ENCODE peak calls at places on chromosomes 4 and X, in four cellular contexts. One of them, this sample, is unnamed.

GRCh38 chr4:145536044-145536443 is 54.4 kb downstream of the SMAD1 start:
- DNase-seq in AG09319: no peak
- DNase-seq in neural progenitor cell: no peak
- DNase-seq in right atrium auricular region: no peak
- DNase-seq in this sample: no peak

GRCh38 chr4:1003271-1004070 is 8.0 kb upstream of the FGFRL1 start:
- DNase-seq in AG09319: no peak
- DNase-seq in neural progenitor cell: peak; percentile 62
- DNase-seq in right atrium auricular region: no peak
- DNase-seq in this sample: no peak

GRCh38 chr4:34814266-34814665 is 1430.0 kb downstream of the ARAP2 start:
- DNase-seq in AG09319: no peak
- DNase-seq in neural progenitor cell: no peak
- DNase-seq in right atrium auricular region: no peak
- DNase-seq in this sample: peak; percentile 0

GRCh38 chr4:141711211-141711610 is 74.8 kb downstream of the IL15 start:
- DNase-seq in AG09319: no peak
- DNase-seq in neural progenitor cell: peak; percentile 16
- DNase-seq in right atrium auricular region: no peak
- DNase-seq in this sample: peak; percentile 19

GRCh38 chrX:100913111-100913510 is 15.6 kb downstream of the XKRX start:
- DNase-seq in AG09319: no peak
- DNase-seq in neural progenitor cell: no peak
- DNase-seq in right atrium auricular region: no peak
- DNase-seq in this sample: no peak

GRCh38 chr4:4269856-4270255 is 20.1 kb downstream of the LYAR start:
- DNase-seq in AG09319: no peak
- DNase-seq in neural progenitor cell: no peak
- DNase-seq in right atrium auricular region: no peak
- DNase-seq in this sample: no peak

GRCh38 chrX:23118890-23119527 is 119.2 kb downstream of the DDX53 start:
- DNase-seq in AG09319: no peak
- DNase-seq in neural progenitor cell: no peak
- DNase-seq in right atrium auricular region: no peak
- DNase-seq in this sample: peak; percentile 67

GRCh38 chrX:8139713-8140112 is 31.4 kb downstream of the VCX2 start:
- DNase-seq in AG09319: no peak
- DNase-seq in neural progenitor cell: no peak
- DNase-seq in right atrium auricular region: no peak
- DNase-seq in this sample: peak; percentile 13

GRCh38 chr4:81164126-81164525 is 50.9 kb downstream of the PRKG2 start:
- DNase-seq in AG09319: no peak
- DNase-seq in neural progenitor cell: no peak
- DNase-seq in right atrium auricular region: no peak
- DNase-seq in this sample: no peak

GRCh38 chrX:10043386-10043785 is 76.2 kb downstream of the CLDN34 start:
- DNase-seq in AG09319: no peak
- DNase-seq in neural progenitor cell: no peak
- DNase-seq in right atrium auricular region: no peak
- DNase-seq in this sample: no peak

GRCh38 chrX:48597353-48598264 is at the start of gene WDR13:
- DNase-seq in AG09319: peak; percentile 88
- DNase-seq in neural progenitor cell: peak; percentile 85
- DNase-seq in right atrium auricular region: peak; percentile 94
- DNase-seq in this sample: peak; percentile 86

GRCh38 chr4:26308573-26308972 is 12.2 kb upstream of the RBPJ start:
- DNase-seq in AG09319: no peak
- DNase-seq in neural progenitor cell: no peak
- DNase-seq in right atrium auricular region: no peak
- DNase-seq in this sample: no peak

GRCh38 chr4:113383111-113383785 is 333.8 kb downstream of the ANK2 start:
- DNase-seq in AG09319: peak; percentile 32
- DNase-seq in neural progenitor cell: no peak
- DNase-seq in right atrium auricular region: no peak
- DNase-seq in this sample: peak; percentile 76

GRCh38 chr4:157792716-157793115 is 380.1 kb downstream of the GASK1B start:
- DNase-seq in AG09319: no peak
- DNase-seq in neural progenitor cell: no peak
- DNase-seq in right atrium auricular region: no peak
- DNase-seq in this sample: peak; percentile 75

GRCh38 chr4:156321203-156321602 is 367.5 kb upstream of the CTSO start:
- DNase-seq in AG09319: no peak
- DNase-seq in neural progenitor cell: no peak
- DNase-seq in right atrium auricular region: no peak
- DNase-seq in this sample: peak; percentile 59

GRCh38 chrX:45747905-45748304 is 547.2 kb upstream of the DIPK2B start:
- DNase-seq in AG09319: no peak
- DNase-seq in neural progenitor cell: no peak
- DNase-seq in right atrium auricular region: no peak
- DNase-seq in this sample: no peak

GRCh38 chr4:8618421-8618820 is 25.9 kb downstream of the CPZ start:
- DNase-seq in AG09319: no peak
- DNase-seq in neural progenitor cell: no peak
- DNase-seq in right atrium auricular region: no peak
- DNase-seq in this sample: no peak

GRCh38 chr4:16083217-16084191 is at the start of gene PROM1:
- DNase-seq in AG09319: no peak
- DNase-seq in neural progenitor cell: peak; percentile 83
- DNase-seq in right atrium auricular region: no peak
- DNase-seq in this sample: no peak

GRCh38 chrX:53088136-53088974 is 5.6 kb upstream of the KANTR start:
- DNase-seq in AG09319: peak; percentile 59
- DNase-seq in neural progenitor cell: peak; percentile 89
- DNase-seq in right atrium auricular region: peak; percentile 84
- DNase-seq in this sample: peak; percentile 66

GRCh38 chr4:20672262-20672661 is 28.0 kb upstream of the PACRGL start:
- DNase-seq in AG09319: no peak
- DNase-seq in neural progenitor cell: no peak
- DNase-seq in right atrium auricular region: no peak
- DNase-seq in this sample: no peak

GRCh38 chr4:79514637-79515320 is 106.8 kb upstream of the GK2 start:
- DNase-seq in AG09319: no peak
- DNase-seq in neural progenitor cell: no peak
- DNase-seq in right atrium auricular region: no peak
- DNase-seq in this sample: no peak

GRCh38 chr4:11497972-11498371 is 69.3 kb upstream of the HS3ST1 start:
- DNase-seq in AG09319: no peak
- DNase-seq in neural progenitor cell: no peak
- DNase-seq in right atrium auricular region: no peak
- DNase-seq in this sample: no peak

GRCh38 chr4:11496313-11496956 is 67.7 kb upstream of the HS3ST1 start:
- DNase-seq in AG09319: no peak
- DNase-seq in neural progenitor cell: peak; percentile 4
- DNase-seq in right atrium auricular region: no peak
- DNase-seq in this sample: peak; percentile 18

GRCh38 chr4:11495818-11496217 is 67.1 kb upstream of the HS3ST1 start:
- DNase-seq in AG09319: no peak
- DNase-seq in neural progenitor cell: no peak
- DNase-seq in right atrium auricular region: no peak
- DNase-seq in this sample: no peak

GRCh38 chr4:11495291-11495690 is 66.6 kb upstream of the HS3ST1 start:
- DNase-seq in AG09319: no peak
- DNase-seq in neural progenitor cell: no peak
- DNase-seq in right atrium auricular region: no peak
- DNase-seq in this sample: peak; percentile 57

GRCh38 chr4:11497212-11497806 is 68.6 kb upstream of the HS3ST1 start:
- DNase-seq in AG09319: no peak
- DNase-seq in neural progenitor cell: no peak
- DNase-seq in right atrium auricular region: no peak
- DNase-seq in this sample: no peak
- TF ChIP-seq CTCF in AG09319: no peak
- TF ChIP-seq CTCF in neural progenitor cell: no peak
- TF ChIP-seq CTCF in right atrium auricular region: no peak
- TF ChIP-seq CTCF in this sample: no peak

GRCh38 chr4:139535852-139536234 is 20.2 kb downstream of the SETD7 start:
- DNase-seq in AG09319: no peak
- DNase-seq in neural progenitor cell: no peak
- DNase-seq in right atrium auricular region: no peak
- DNase-seq in this sample: no peak

GRCh38 chr4:139534287-139534950 is 21.6 kb downstream of the SETD7 start:
- DNase-seq in AG09319: no peak
- DNase-seq in neural progenitor cell: no peak
- DNase-seq in right atrium auricular region: no peak
- DNase-seq in this sample: no peak

GRCh38 chr4:139535228-139535851 is 20.7 kb downstream of the SETD7 start:
- DNase-seq in AG09319: no peak
- DNase-seq in neural progenitor cell: no peak
- DNase-seq in right atrium auricular region: no peak
- DNase-seq in this sample: no peak

GRCh38 chr4:139530833-139531427 is 25.1 kb downstream of the SETD7 start:
- DNase-seq in AG09319: no peak
- DNase-seq in neural progenitor cell: peak; percentile 71
- DNase-seq in right atrium auricular region: no peak
- DNase-seq in this sample: no peak

GRCh38 chr4:139532951-139533350 is 23.1 kb downstream of the SETD7 start:
- DNase-seq in AG09319: no peak
- DNase-seq in neural progenitor cell: no peak
- DNase-seq in right atrium auricular region: no peak
- DNase-seq in this sample: no peak
- TF ChIP-seq CTCF in AG09319: no peak
- TF ChIP-seq CTCF in neural progenitor cell: no peak
- TF ChIP-seq CTCF in right atrium auricular region: no peak
- TF ChIP-seq CTCF in this sample: no peak

DNA sequence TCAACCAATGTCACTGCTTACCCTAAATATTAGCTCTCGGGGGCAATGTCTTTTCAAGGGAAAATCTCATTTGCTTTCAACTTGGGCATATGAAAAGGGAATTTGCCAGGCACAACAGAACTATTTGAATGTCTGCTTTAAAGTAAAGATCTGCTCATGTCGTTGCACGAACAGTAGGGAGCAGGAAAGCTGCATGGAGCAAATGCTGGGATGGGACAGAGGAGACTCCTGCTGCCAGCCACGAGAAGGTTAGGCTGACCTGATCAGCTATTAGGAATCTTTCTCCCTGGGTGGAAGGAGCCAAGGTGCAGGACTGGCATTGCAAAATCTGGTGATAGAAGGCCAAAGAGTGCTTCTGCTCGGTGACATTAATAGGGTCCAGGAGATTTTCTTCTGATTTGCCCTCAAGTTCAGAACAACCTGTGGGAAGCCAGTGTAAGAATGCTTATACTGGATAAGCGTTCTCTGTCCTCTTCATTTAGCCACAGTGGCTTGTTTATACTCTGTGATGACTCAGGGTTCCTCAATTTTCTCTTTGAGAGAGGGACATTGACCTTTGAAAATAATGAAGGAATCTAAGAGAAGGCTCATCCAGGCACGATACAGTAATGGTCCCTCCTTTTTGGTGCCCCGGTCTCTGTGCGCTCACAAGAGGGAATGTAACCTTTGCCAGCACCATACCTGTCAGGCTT is 22.9 kb downstream of the FHL1 start:
- DNase-seq in AG09319: no peak
- DNase-seq in neural progenitor cell: no peak
- DNase-seq in right atrium auricular region: no peak
- DNase-seq in this sample: no peak
- TF ChIP-seq CTCF in AG09319: peak; percentile 37
- TF ChIP-seq CTCF in neural progenitor cell: no peak
- TF ChIP-seq CTCF in right atrium auricular region: peak; percentile 19
- TF ChIP-seq CTCF in this sample: peak; percentile 39

GRCh38 chr4:184408711-184409081 is 65.7 kb downstream of the IRF2 start:
- DNase-seq in AG09319: no peak
- DNase-seq in neural progenitor cell: no peak
- DNase-seq in right atrium auricular region: no peak
- DNase-seq in this sample: no peak
- TF ChIP-seq CTCF in AG09319: no peak
- TF ChIP-seq CTCF in neural progenitor cell: no peak
- TF ChIP-seq CTCF in right atrium auricular region: no peak
- TF ChIP-seq CTCF in this sample: no peak

GRCh38 chr4:130608121-130608520 is 1512.2 kb downstream of the C4orf33 start:
- DNase-seq in AG09319: no peak
- DNase-seq in neural progenitor cell: no peak
- DNase-seq in right atrium auricular region: no peak
- DNase-seq in this sample: no peak
- TF ChIP-seq CTCF in AG09319: no peak
- TF ChIP-seq CTCF in neural progenitor cell: no peak
- TF ChIP-seq CTCF in right atrium auricular region: no peak
- TF ChIP-seq CTCF in this sample: no peak

DNA sequence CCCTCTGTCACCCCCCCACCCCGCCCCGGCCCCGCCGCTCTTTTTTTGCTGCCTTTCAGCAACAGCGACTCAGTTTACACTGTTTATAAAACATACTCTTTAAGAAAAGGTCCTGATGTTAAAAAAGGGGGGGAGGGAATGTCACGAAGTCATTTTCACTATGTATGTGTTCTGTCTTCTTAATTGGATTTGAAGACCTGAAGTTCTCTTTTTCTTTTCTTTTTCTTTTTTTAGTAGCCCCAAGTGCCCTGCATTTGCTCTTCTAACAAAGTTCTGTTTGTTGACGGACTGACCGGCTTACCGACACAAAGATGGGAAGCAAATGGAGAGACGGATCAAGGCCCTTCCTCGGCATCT is 2.5 kb upstream of the CITED1 start:
- DNase-seq in AG09319: no peak
- DNase-seq in neural progenitor cell: no peak
- DNase-seq in right atrium auricular region: no peak
- DNase-seq in this sample: no peak
- TF ChIP-seq CTCF in AG09319: no peak
- TF ChIP-seq CTCF in neural progenitor cell: no peak
- TF ChIP-seq CTCF in right atrium auricular region: no peak
- TF ChIP-seq CTCF in this sample: no peak

GRCh38 chr4:23775694-23776093 is 114.2 kb downstream of the PPARGC1A start:
- DNase-seq in AG09319: no peak
- DNase-seq in neural progenitor cell: no peak
- DNase-seq in right atrium auricular region: no peak
- DNase-seq in this sample: no peak
- TF ChIP-seq CTCF in AG09319: no peak
- TF ChIP-seq CTCF in neural progenitor cell: no peak
- TF ChIP-seq CTCF in right atrium auricular region: no peak
- TF ChIP-seq CTCF in this sample: no peak

GRCh38 chrX:136577562-136577961 is 45.5 kb downstream of the VGLL1 start:
- DNase-seq in AG09319: no peak
- DNase-seq in neural progenitor cell: peak; percentile 67
- DNase-seq in right atrium auricular region: peak; percentile 61
- DNase-seq in this sample: peak; percentile 1
- TF ChIP-seq CTCF in AG09319: peak; percentile 83
- TF ChIP-seq CTCF in neural progenitor cell: peak; percentile 59
- TF ChIP-seq CTCF in right atrium auricular region: no peak
- TF ChIP-seq CTCF in this sample: peak; percentile 76

GRCh38 chrX:131405497-131405896 is 116.4 kb upstream of the IGSF1 start:
- DNase-seq in AG09319: no peak
- DNase-seq in neural progenitor cell: peak; percentile 17
- DNase-seq in right atrium auricular region: no peak
- DNase-seq in this sample: no peak
- TF ChIP-seq CTCF in AG09319: no peak
- TF ChIP-seq CTCF in neural progenitor cell: peak; percentile 22
- TF ChIP-seq CTCF in right atrium auricular region: no peak
- TF ChIP-seq CTCF in this sample: no peak

This sample was measured in astrocyte of the cerebellum.